ENCODE peak calls at places on chromosomes 16 and 17, in nine cellular contexts. One of them, this sample, is unnamed.

GRCh38 chr17:82461827-82462524 is 3.4 kb downstream of the NARF start:
- DNase-seq in T-helper 17 cell: no peak
- DNase-seq in cardiac muscle cell: no peak
- DNase-seq in EL: no peak
- DNase-seq in kidney tubule cell: peak
- DNase-seq in CD4-positive, CD25-positive, alpha-beta regulatory T cell: no peak
- DNase-seq in HEK293T: no peak
- DNase-seq in GM12891: no peak
- DNase-seq in amniotic stem cell: no peak
- DNase-seq in this sample: no peak

GRCh38 chr16:48317614-48318013 is 67.6 kb downstream of the SIAH1 start:
- DNase-seq in T-helper 17 cell: no peak
- DNase-seq in cardiac muscle cell: peak
- DNase-seq in EL: peak
- DNase-seq in kidney tubule cell: peak
- DNase-seq in CD4-positive, CD25-positive, alpha-beta regulatory T cell: no peak
- DNase-seq in HEK293T: no peak
- DNase-seq in GM12891: no peak
- DNase-seq in amniotic stem cell: no peak
- DNase-seq in this sample: no peak

GRCh38 chr17:49292901-49293300 is 62.3 kb upstream of the PHOSPHO1 start:
- DNase-seq in T-helper 17 cell: no peak
- DNase-seq in cardiac muscle cell: no peak
- DNase-seq in EL: no peak
- DNase-seq in kidney tubule cell: no peak
- DNase-seq in CD4-positive, CD25-positive, alpha-beta regulatory T cell: no peak
- DNase-seq in HEK293T: no peak
- DNase-seq in GM12891: no peak
- DNase-seq in amniotic stem cell: no peak
- DNase-seq in this sample: no peak

GRCh38 chr16:88892065-88892464 is 25.6 kb upstream of the PABPN1L start:
- DNase-seq in T-helper 17 cell: no peak
- DNase-seq in cardiac muscle cell: no peak
- DNase-seq in EL: no peak
- DNase-seq in kidney tubule cell: no peak
- DNase-seq in CD4-positive, CD25-positive, alpha-beta regulatory T cell: no peak
- DNase-seq in HEK293T: no peak
- DNase-seq in GM12891: no peak
- DNase-seq in amniotic stem cell: no peak
- DNase-seq in this sample: no peak

GRCh38 chr16:12501727-12502457 is 301.8 kb downstream of the CPPED1 start:
- DNase-seq in T-helper 17 cell: no peak
- DNase-seq in cardiac muscle cell: no peak
- DNase-seq in EL: no peak
- DNase-seq in kidney tubule cell: peak
- DNase-seq in CD4-positive, CD25-positive, alpha-beta regulatory T cell: no peak
- DNase-seq in HEK293T: no peak
- DNase-seq in GM12891: no peak
- DNase-seq in amniotic stem cell: no peak
- DNase-seq in this sample: no peak

GRCh38 chr17:63349478-63350000 is 96.6 kb downstream of the CYB561 start:
- DNase-seq in T-helper 17 cell: no peak
- DNase-seq in cardiac muscle cell: peak
- DNase-seq in EL: peak
- DNase-seq in kidney tubule cell: no peak
- DNase-seq in CD4-positive, CD25-positive, alpha-beta regulatory T cell: no peak
- DNase-seq in HEK293T: no peak
- DNase-seq in GM12891: no peak
- DNase-seq in amniotic stem cell: peak
- DNase-seq in this sample: no peak

GRCh38 chr17:29595943-29596774 is 3.2 kb downstream of the ANKRD13B start:
- DNase-seq in T-helper 17 cell: no peak
- DNase-seq in cardiac muscle cell: no peak
- DNase-seq in EL: no peak
- DNase-seq in kidney tubule cell: no peak
- DNase-seq in CD4-positive, CD25-positive, alpha-beta regulatory T cell: no peak
- DNase-seq in HEK293T: no peak
- DNase-seq in GM12891: no peak
- DNase-seq in amniotic stem cell: no peak
- DNase-seq in this sample: no peak

GRCh38 chr16:67187175-67187900 is 2.6 kb downstream of the EXOC3L1 start:
- DNase-seq in T-helper 17 cell: no peak
- DNase-seq in cardiac muscle cell: no peak
- DNase-seq in EL: no peak
- DNase-seq in kidney tubule cell: no peak
- DNase-seq in CD4-positive, CD25-positive, alpha-beta regulatory T cell: no peak
- DNase-seq in HEK293T: no peak
- DNase-seq in GM12891: no peak
- DNase-seq in amniotic stem cell: no peak
- DNase-seq in this sample: no peak

GRCh38 chr17:46898364-46898763 is 24.6 kb upstream of the GOSR2 start:
- DNase-seq in T-helper 17 cell: no peak
- DNase-seq in cardiac muscle cell: no peak
- DNase-seq in EL: no peak
- DNase-seq in kidney tubule cell: no peak
- DNase-seq in CD4-positive, CD25-positive, alpha-beta regulatory T cell: no peak
- DNase-seq in HEK293T: no peak
- DNase-seq in GM12891: no peak
- DNase-seq in amniotic stem cell: no peak
- DNase-seq in this sample: no peak

GRCh38 chr17:82767041-82767754 is 15.3 kb downstream of the TBCD start:
- DNase-seq in T-helper 17 cell: no peak
- DNase-seq in cardiac muscle cell: peak
- DNase-seq in EL: peak
- DNase-seq in kidney tubule cell: peak
- DNase-seq in CD4-positive, CD25-positive, alpha-beta regulatory T cell: no peak
- DNase-seq in HEK293T: peak
- DNase-seq in GM12891: no peak
- DNase-seq in amniotic stem cell: no peak
- DNase-seq in this sample: no peak

GRCh38 chr16:88459366-88460055 is 6.4 kb downstream of the ZFPM1 start:
- DNase-seq in T-helper 17 cell: no peak
- DNase-seq in cardiac muscle cell: peak
- DNase-seq in EL: no peak
- DNase-seq in kidney tubule cell: no peak
- DNase-seq in CD4-positive, CD25-positive, alpha-beta regulatory T cell: no peak
- DNase-seq in HEK293T: no peak
- DNase-seq in GM12891: no peak
- DNase-seq in amniotic stem cell: no peak
- DNase-seq in this sample: no peak

GRCh38 chr16:74984194-74984669 is 691 bp downstream of the WDR59 start:
- DNase-seq in T-helper 17 cell: peak
- DNase-seq in cardiac muscle cell: peak
- DNase-seq in EL: peak
- DNase-seq in kidney tubule cell: peak
- DNase-seq in CD4-positive, CD25-positive, alpha-beta regulatory T cell: peak
- DNase-seq in HEK293T: no peak
- DNase-seq in GM12891: no peak
- DNase-seq in amniotic stem cell: no peak
- DNase-seq in this sample: no peak

GRCh38 chr17:50133028-50133768 is 3.2 kb upstream of the SAMD14 start:
- DNase-seq in T-helper 17 cell: no peak
- DNase-seq in cardiac muscle cell: peak
- DNase-seq in EL: peak
- DNase-seq in kidney tubule cell: peak
- DNase-seq in CD4-positive, CD25-positive, alpha-beta regulatory T cell: no peak
- DNase-seq in HEK293T: no peak
- DNase-seq in GM12891: no peak
- DNase-seq in amniotic stem cell: no peak
- DNase-seq in this sample: peak

GRCh38 chr16:30782486-30783279 is 4.3 kb downstream of the ZNF629 start:
- DNase-seq in T-helper 17 cell: no peak
- DNase-seq in cardiac muscle cell: no peak
- DNase-seq in EL: no peak
- DNase-seq in kidney tubule cell: no peak
- DNase-seq in CD4-positive, CD25-positive, alpha-beta regulatory T cell: no peak
- DNase-seq in HEK293T: no peak
- DNase-seq in GM12891: no peak
- DNase-seq in amniotic stem cell: no peak
- DNase-seq in this sample: no peak

This sample was measured in H54.